ENCODE peak calls at places on chromosomes 7 and 10, in seven cellular contexts. M is GM12892, D is fibroblast of villous mesenchyme, S is NCI-H187 treated with DMSO at 0.1 percent for 48 hours, H is T1000, I is activated T-cell treated with anti-CD3 and anti-CD28 coated beads for 1 hour, A is NCI-H2171 treated with DMSO at 0.1 percent for 48 hours. V is an unnamed sample.

GRCh38 chr7:133695976-133696531 is 431.1 kb upstream of the LRGUK start:
- DNase-seq in H (no peak), M (no peak), I (no peak), A (no peak), D (no peak), S (no peak), V (no peak)

GRCh38 chr10:91756286-91756685 is 41.9 kb upstream of the TNKS2 start:
- DNase-seq in S (no peak), M (no peak), D (peak), A (no peak), H (no peak), I (no peak), V (no peak)

GRCh38 chr7:148650232-148650858 is 48.4 kb upstream of the CUL1 start:
- DNase-seq in M (no peak), A (no peak), D (peak), S (no peak), I (no peak), H (no peak), V (no peak)

GRCh38 chr7:18350678-18351077 is 144.9 kb upstream of the HDAC9 start:
- DNase-seq in M (no peak), S (no peak), D (no peak), H (no peak), I (no peak), A (no peak), V (no peak)

GRCh38 chr7:131845573-131846337 is 289.3 kb upstream of the PODXL start:
- DNase-seq in I (no peak), S (no peak), H (no peak), M (no peak), D (no peak), A (peak), V (no peak)

GRCh38 chr7:137404918-137405317 is 61.4 kb upstream of the PTN start:
- DNase-seq in A (no peak), D (no peak), H (no peak), I (no peak), M (no peak), S (no peak), V (no peak)

GRCh38 chr7:128841961-128842673 is 11.9 kb downstream of the FLNC start:
- DNase-seq in I (peak), H (no peak), D (no peak), M (peak), S (no peak), A (no peak), V (peak)

GRCh38 chr7:33831389-33832118 is 73.8 kb upstream of the BMPER start:
- DNase-seq in S (no peak), A (no peak), M (no peak), I (no peak), H (no peak), D (no peak), V (no peak)

GRCh38 chr10:109922353-109922975 is 847 bp downstream of the XPNPEP1 start:
- DNase-seq in S (no peak), H (no peak), I (no peak), M (no peak), D (no peak), A (no peak), V (no peak)

GRCh38 chr7:11727864-11728263 is 104.1 kb downstream of the THSD7A start:
- DNase-seq in D (peak), M (no peak), I (no peak), S (no peak), H (no peak), A (no peak), V (no peak)

GRCh38 chr10:112950714-112951348 is 784 bp downstream of the TCF7L2 start:
- DNase-seq in H (no peak), D (peak), A (peak), M (no peak), S (no peak), I (no peak), V (no peak)

GRCh38 chr10:13890617-13891541 is 304.1 kb downstream of the PRPF18 start:
- DNase-seq in S (no peak), D (peak), H (no peak), I (no peak), A (peak), M (no peak), V (no peak)

GRCh38 chr10:82027711-82028110 is 152.7 kb downstream of the NRG3 start:
- DNase-seq in S (no peak), H (no peak), M (no peak), A (no peak), I (no peak), D (no peak), V (no peak)

GRCh38 chr10:86282664-86283465 is 83.7 kb downstream of the GRID1 start:
- DNase-seq in A (no peak), M (no peak), H (no peak), D (no peak), I (no peak), S (no peak), V (no peak)

GRCh38 chr10:49571419-49571818 is 32.5 kb upstream of the ERCC6 start:
- DNase-seq in S (no peak), A (no peak), H (no peak), D (peak), M (no peak), I (no peak), V (no peak)

GRCh38 chr10:106917452-106918055 is 247.0 kb downstream of the SORCS1 start:
- DNase-seq in D (no peak), S (no peak), H (no peak), I (no peak), A (no peak), M (no peak), V (no peak)

GRCh38 chr10:120279196-120279595 is 177.8 kb upstream of the PLPP4 start:
- DNase-seq in D (no peak), H (no peak), S (no peak), A (peak), M (no peak), I (no peak), V (no peak)